ENCODE peak calls at places on chromosomes 12 and 14, in four cellular contexts. One of them, this sample, is unnamed.

GRCh38 chr12:50925342-50925651 is 27.0 kb upstream of the HIGD1C start:
- DNase-seq in H1: no peak
- DNase-seq in K562: no peak
- DNase-seq in HepG2: no peak
- DNase-seq in this sample: no peak

GRCh38 chr14:50260511-50260910 is 29.1 kb upstream of the SOS2 start:
- DNase-seq in H1: no peak
- DNase-seq in K562: no peak
- DNase-seq in HepG2: peak
- DNase-seq in this sample: peak

GRCh38 chr12:130423991-130424857 is 86.5 kb downstream of the PIWIL1 start:
- DNase-seq in H1: peak
- DNase-seq in K562: no peak
- DNase-seq in HepG2: no peak
- DNase-seq in this sample: no peak

GRCh38 chr14:22427771-22428228 is 161.2 kb downstream of the DAD1 start:
- DNase-seq in H1: no peak
- DNase-seq in K562: no peak
- DNase-seq in HepG2: peak
- DNase-seq in this sample: no peak

GRCh38 chr12:47222592-47222959 is 142.8 kb upstream of the AMIGO2 start:
- DNase-seq in H1: peak
- DNase-seq in K562: no peak
- DNase-seq in HepG2: no peak
- DNase-seq in this sample: no peak

GRCh38 chr12:54039417-54040147 is 6.7 kb downstream of the HOXC5 start:
- DNase-seq in H1: no peak
- DNase-seq in K562: no peak
- DNase-seq in HepG2: no peak
- DNase-seq in this sample: no peak

GRCh38 chr14:64855732-64856527 is 23.8 kb downstream of the SPTB start:
- DNase-seq in H1: no peak
- DNase-seq in K562: no peak
- DNase-seq in HepG2: no peak
- DNase-seq in this sample: no peak

GRCh38 chr12:3527181-3527580 is 36.2 kb downstream of the PRMT8 start:
- DNase-seq in H1: no peak
- DNase-seq in K562: no peak
- DNase-seq in HepG2: no peak
- DNase-seq in this sample: peak

GRCh38 chr12:118259079-118259478 is 113.6 kb downstream of the TAOK3 start:
- DNase-seq in H1: no peak
- DNase-seq in K562: no peak
- DNase-seq in HepG2: no peak
- DNase-seq in this sample: no peak

GRCh38 chr12:32516230-32516629 is 116.9 kb downstream of the FGD4 start:
- DNase-seq in H1: no peak
- DNase-seq in K562: no peak
- DNase-seq in HepG2: no peak
- DNase-seq in this sample: no peak

GRCh38 chr14:106518054-106518943 is 991.9 kb downstream of the TMEM121 start:
- DNase-seq in H1: no peak
- DNase-seq in K562: no peak
- DNase-seq in HepG2: no peak
- DNase-seq in this sample: no peak
- TF ChIP-seq SIN3A in H1: no peak
- TF ChIP-seq SIN3A in K562: no peak
- TF ChIP-seq SIN3A in HepG2: no peak
- TF ChIP-seq SIN3A in this sample: no peak

GRCh38 chr14:67532998-67533753 is at the start of gene PLEKHH1:
- DNase-seq in H1: peak
- DNase-seq in K562: peak
- DNase-seq in HepG2: peak
- DNase-seq in this sample: peak
- TF ChIP-seq EZH2 in H1: no peak
- TF ChIP-seq EZH2 in K562: no peak
- TF ChIP-seq EZH2 in HepG2: no peak
- TF ChIP-seq EZH2 in this sample: no peak

GRCh38 chr12:28184378-28184777 is 5.9 kb upstream of the CCDC91 start:
- DNase-seq in H1: no peak
- DNase-seq in K562: no peak
- DNase-seq in HepG2: no peak
- DNase-seq in this sample: no peak
- TF ChIP-seq SIN3A in H1: no peak
- TF ChIP-seq SIN3A in K562: no peak
- TF ChIP-seq SIN3A in HepG2: no peak
- TF ChIP-seq SIN3A in this sample: no peak

GRCh38 chr14:76330411-76331327 is 45.3 kb upstream of the ESRRB start:
- DNase-seq in H1: no peak
- DNase-seq in K562: no peak
- DNase-seq in HepG2: no peak
- DNase-seq in this sample: no peak
- TF ChIP-seq EZH2 in H1: no peak
- TF ChIP-seq EZH2 in K562: no peak
- TF ChIP-seq EZH2 in HepG2: no peak
- TF ChIP-seq EZH2 in this sample: no peak

DNA sequence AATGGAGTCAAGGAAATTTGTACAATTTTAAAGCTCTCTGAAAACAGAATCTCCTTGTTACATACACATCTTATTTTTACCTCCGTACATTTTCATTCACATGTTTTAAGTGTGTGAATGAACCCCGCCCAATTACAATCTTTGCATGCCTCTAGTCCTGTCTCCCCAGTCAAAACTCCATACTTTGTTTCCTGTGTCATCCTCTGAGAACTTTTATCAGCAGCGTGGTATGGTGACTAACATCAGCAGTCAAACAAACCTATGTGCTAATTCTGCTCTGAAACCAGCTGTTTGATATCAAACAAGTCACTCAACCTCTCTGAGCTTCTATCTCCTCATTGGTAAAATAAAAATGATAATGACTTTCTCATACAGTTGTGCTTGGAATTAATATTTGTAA is 15.8 kb upstream of the ERGIC2 start:
- DNase-seq in H1: no peak
- DNase-seq in K562: no peak
- DNase-seq in HepG2: no peak
- DNase-seq in this sample: no peak
- TF ChIP-seq SIN3A in H1: no peak
- TF ChIP-seq SIN3A in K562: no peak
- TF ChIP-seq SIN3A in HepG2: no peak
- TF ChIP-seq SIN3A in this sample: no peak

DNA sequence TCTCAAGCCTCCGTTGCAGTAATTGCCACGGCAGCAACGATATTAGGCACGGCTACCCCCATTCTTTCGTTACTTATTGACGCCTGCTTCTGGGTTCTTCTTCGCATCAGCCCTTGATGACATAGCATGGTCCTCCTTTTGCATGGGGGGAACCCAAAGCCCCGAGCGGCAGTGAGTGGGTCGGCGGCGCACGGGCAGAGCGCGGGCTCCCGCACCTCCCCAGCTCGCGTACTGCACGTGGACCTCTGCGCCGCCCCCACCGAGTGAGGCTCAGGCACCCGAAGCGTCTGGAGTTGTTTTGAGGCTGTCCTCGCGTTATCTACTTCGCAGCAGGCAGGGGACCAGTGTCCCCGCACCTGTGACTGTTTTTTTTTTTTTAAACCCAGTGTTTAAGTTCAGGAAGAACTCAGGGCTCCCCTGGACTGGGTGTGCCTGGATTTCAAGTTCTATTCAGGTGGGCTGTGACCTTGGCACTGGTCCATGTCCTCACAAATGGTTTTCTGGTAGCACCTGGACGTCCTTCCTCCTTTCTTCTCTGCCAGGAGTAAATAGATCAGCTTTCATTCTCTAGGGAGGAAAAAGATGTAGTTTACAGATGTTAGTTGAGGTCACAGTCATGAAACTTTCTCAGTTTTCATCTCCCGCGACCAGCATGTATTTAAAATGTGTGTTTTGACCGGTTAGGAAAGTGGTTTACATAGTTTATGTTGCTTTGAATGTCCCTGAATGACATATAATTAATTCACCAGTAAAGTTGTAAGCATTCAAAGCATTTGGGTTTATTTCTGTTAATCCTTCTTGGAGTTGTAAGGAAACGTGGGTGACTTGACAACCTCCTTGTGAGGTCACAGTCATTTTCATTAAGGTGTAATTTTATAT is 1.4 kb upstream of the FOXN4 start:
- DNase-seq in H1: peak
- DNase-seq in K562: peak
- DNase-seq in HepG2: no peak
- DNase-seq in this sample: no peak
- TF ChIP-seq EZH2 in H1: peak
- TF ChIP-seq EZH2 in K562: peak
- TF ChIP-seq EZH2 in HepG2: peak
- TF ChIP-seq EZH2 in this sample: no peak

This sample was measured in HCT116.